ENCODE peak calls at places on chromosome 9, in nine cellular contexts. One of them, this sample, is unnamed.

GRCh38 chr9:124267271-124267807 is 9.6 kb downstream of the NEK6 start:
- DNase-seq in SK-N-MC: no peak
- DNase-seq in PC-3: peak; percentile 88
- DNase-seq in heart left ventricle: no peak
- DNase-seq in GM23248: peak; percentile 96
- DNase-seq in left ventricle myocardium inferior: no peak
- DNase-seq in endothelial cell of umbilical vein: peak; percentile 89
- DNase-seq in upper lobe of right lung: peak; percentile 94
- DNase-seq in HepG2: no peak
- DNase-seq in this sample: no peak

GRCh38 chr9:117046666-117047327 is 359.7 kb downstream of the TRIM32 start:
- DNase-seq in SK-N-MC: no peak
- DNase-seq in PC-3: no peak
- DNase-seq in heart left ventricle: no peak
- DNase-seq in GM23248: peak; percentile 12
- DNase-seq in left ventricle myocardium inferior: no peak
- DNase-seq in endothelial cell of umbilical vein: no peak
- DNase-seq in upper lobe of right lung: no peak
- DNase-seq in HepG2: no peak
- DNase-seq in this sample: no peak

GRCh38 chr9:135526089-135526729 is 5.0 kb downstream of the LCN1 start:
- DNase-seq in SK-N-MC: no peak
- DNase-seq in PC-3: no peak
- DNase-seq in heart left ventricle: no peak
- DNase-seq in GM23248: no peak
- DNase-seq in left ventricle myocardium inferior: no peak
- DNase-seq in endothelial cell of umbilical vein: no peak
- DNase-seq in upper lobe of right lung: peak; percentile 40
- DNase-seq in HepG2: no peak
- DNase-seq in this sample: no peak

GRCh38 chr9:22469928-22470544 is 23.4 kb downstream of the DMRTA1 start:
- DNase-seq in SK-N-MC: peak; percentile 16
- DNase-seq in PC-3: peak; percentile 86
- DNase-seq in heart left ventricle: no peak
- DNase-seq in GM23248: peak; percentile 61
- DNase-seq in left ventricle myocardium inferior: no peak
- DNase-seq in endothelial cell of umbilical vein: peak; percentile 58
- DNase-seq in upper lobe of right lung: no peak
- DNase-seq in HepG2: peak; percentile 24
- DNase-seq in this sample: no peak

GRCh38 chr9:9337129-9337528 is 1275.7 kb downstream of the PTPRD start:
- DNase-seq in SK-N-MC: no peak
- DNase-seq in PC-3: no peak
- DNase-seq in heart left ventricle: no peak
- DNase-seq in GM23248: no peak
- DNase-seq in left ventricle myocardium inferior: no peak
- DNase-seq in endothelial cell of umbilical vein: no peak
- DNase-seq in upper lobe of right lung: no peak
- DNase-seq in HepG2: no peak
- DNase-seq in this sample: no peak

GRCh38 chr9:3912260-3912659 is 386.5 kb upstream of the RFX3 start:
- DNase-seq in SK-N-MC: no peak
- DNase-seq in PC-3: no peak
- DNase-seq in heart left ventricle: no peak
- DNase-seq in GM23248: no peak
- DNase-seq in left ventricle myocardium inferior: no peak
- DNase-seq in endothelial cell of umbilical vein: no peak
- DNase-seq in upper lobe of right lung: no peak
- DNase-seq in HepG2: no peak
- DNase-seq in this sample: no peak

GRCh38 chr9:121619566-121619965 is 31.9 kb upstream of the DAB2IP start:
- DNase-seq in SK-N-MC: no peak
- DNase-seq in PC-3: no peak
- DNase-seq in heart left ventricle: no peak
- DNase-seq in GM23248: no peak
- DNase-seq in left ventricle myocardium inferior: no peak
- DNase-seq in endothelial cell of umbilical vein: no peak
- DNase-seq in upper lobe of right lung: no peak
- DNase-seq in HepG2: no peak
- DNase-seq in this sample: no peak

GRCh38 chr9:120386390-120387131 is 193.4 kb downstream of the CDK5RAP2 start:
- DNase-seq in SK-N-MC: no peak
- DNase-seq in PC-3: no peak
- DNase-seq in heart left ventricle: no peak
- DNase-seq in GM23248: no peak
- DNase-seq in left ventricle myocardium inferior: no peak
- DNase-seq in endothelial cell of umbilical vein: peak; percentile 68
- DNase-seq in upper lobe of right lung: no peak
- DNase-seq in HepG2: peak; percentile 89
- DNase-seq in this sample: no peak

GRCh38 chr9:91655664-91656063 is 232.0 kb upstream of the NFIL3 start:
- DNase-seq in SK-N-MC: no peak
- DNase-seq in PC-3: no peak
- DNase-seq in heart left ventricle: no peak
- DNase-seq in GM23248: no peak
- DNase-seq in left ventricle myocardium inferior: no peak
- DNase-seq in endothelial cell of umbilical vein: no peak
- DNase-seq in upper lobe of right lung: no peak
- DNase-seq in HepG2: no peak
- DNase-seq in this sample: no peak

GRCh38 chr9:121157939-121158338 is 43.7 kb downstream of the RAB14 start:
- DNase-seq in SK-N-MC: no peak
- DNase-seq in PC-3: no peak
- DNase-seq in heart left ventricle: no peak
- DNase-seq in GM23248: no peak
- DNase-seq in left ventricle myocardium inferior: no peak
- DNase-seq in endothelial cell of umbilical vein: no peak
- DNase-seq in upper lobe of right lung: no peak
- DNase-seq in HepG2: no peak
- DNase-seq in this sample: no peak

GRCh38 chr9:98173181-98173580 is 19.3 kb downstream of the CORO2A start:
- DNase-seq in SK-N-MC: no peak
- DNase-seq in PC-3: no peak
- DNase-seq in heart left ventricle: no peak
- DNase-seq in GM23248: no peak
- DNase-seq in left ventricle myocardium inferior: no peak
- DNase-seq in endothelial cell of umbilical vein: no peak
- DNase-seq in upper lobe of right lung: no peak
- DNase-seq in HepG2: no peak
- DNase-seq in this sample: no peak

GRCh38 chr9:136264046-136264802 is 18.6 kb upstream of the QSOX2 start:
- DNase-seq in SK-N-MC: no peak
- DNase-seq in PC-3: no peak
- DNase-seq in heart left ventricle: no peak
- DNase-seq in GM23248: no peak
- DNase-seq in left ventricle myocardium inferior: no peak
- DNase-seq in endothelial cell of umbilical vein: no peak
- DNase-seq in upper lobe of right lung: no peak
- DNase-seq in HepG2: no peak
- DNase-seq in this sample: no peak

GRCh38 chr9:119951090-119951489 is 581.9 kb upstream of the BRINP1 start:
- DNase-seq in SK-N-MC: peak; percentile 68
- DNase-seq in PC-3: no peak
- DNase-seq in heart left ventricle: no peak
- DNase-seq in GM23248: peak; percentile 84
- DNase-seq in left ventricle myocardium inferior: no peak
- DNase-seq in endothelial cell of umbilical vein: no peak
- DNase-seq in upper lobe of right lung: no peak
- DNase-seq in HepG2: no peak
- DNase-seq in this sample: no peak

GRCh38 chr9:34592895-34593601 is 3.5 kb upstream of the CNTFR start:
- DNase-seq in SK-N-MC: no peak
- DNase-seq in PC-3: peak; percentile 12
- DNase-seq in heart left ventricle: peak; percentile 71
- DNase-seq in GM23248: peak; percentile 35
- DNase-seq in left ventricle myocardium inferior: peak; percentile 81
- DNase-seq in endothelial cell of umbilical vein: no peak
- DNase-seq in upper lobe of right lung: peak; percentile 84
- DNase-seq in HepG2: no peak
- DNase-seq in this sample: peak; percentile 58

DNA sequence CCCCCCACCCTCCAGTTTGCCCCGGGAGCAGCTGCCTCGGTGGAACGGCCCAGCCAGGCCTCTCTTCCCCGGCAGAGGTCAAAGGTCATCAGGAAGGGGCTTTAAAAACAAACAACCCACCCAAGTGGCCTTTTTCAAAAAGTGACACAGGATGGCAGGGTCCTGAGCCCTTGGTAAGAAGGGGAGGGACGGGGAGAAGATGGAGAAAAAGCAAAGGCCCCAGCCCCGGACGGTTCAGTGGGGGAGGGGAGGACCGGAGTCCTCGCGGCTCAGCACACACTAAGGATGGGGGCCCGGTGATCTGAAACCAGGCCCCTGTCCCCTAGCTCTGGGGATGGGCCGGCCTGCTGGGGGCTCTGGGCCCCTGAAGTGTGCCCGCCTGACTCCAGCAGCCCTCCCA is 1.1 kb downstream of the PRRX2 start:
- DNase-seq in SK-N-MC: no peak
- DNase-seq in PC-3: no peak
- DNase-seq in heart left ventricle: no peak
- DNase-seq in GM23248: peak; percentile 48
- DNase-seq in left ventricle myocardium inferior: no peak
- DNase-seq in endothelial cell of umbilical vein: no peak
- DNase-seq in upper lobe of right lung: no peak
- DNase-seq in HepG2: no peak
- DNase-seq in this sample: no peak
- H3K4me3 ChIP-seq in SK-N-MC: peak overlapping the region; percentile 78
- H3K4me3 ChIP-seq in PC-3: no peak overlapping the region
- H3K4me3 ChIP-seq in heart left ventricle: peak overlapping the region; percentile 46
- H3K4me3 ChIP-seq in GM23248: peak overlapping the region; percentile 82
- H3K4me3 ChIP-seq in left ventricle myocardium inferior: peak overlapping the region; percentile 61
- H3K4me3 ChIP-seq in endothelial cell of umbilical vein: no peak overlapping the region
- H3K4me3 ChIP-seq in upper lobe of right lung: no peak overlapping the region
- H3K4me3 ChIP-seq in HepG2: no peak overlapping the region
- H3K4me3 ChIP-seq in this sample: peak overlapping the region; percentile 43

GRCh38 chr9:88766778-88767503 is 224.3 kb upstream of the S1PR3 start:
- DNase-seq in SK-N-MC: no peak
- DNase-seq in PC-3: peak; percentile 49
- DNase-seq in heart left ventricle: no peak
- DNase-seq in GM23248: peak; percentile 87
- DNase-seq in left ventricle myocardium inferior: no peak
- DNase-seq in endothelial cell of umbilical vein: no peak
- DNase-seq in upper lobe of right lung: no peak
- DNase-seq in HepG2: no peak
- DNase-seq in this sample: no peak
- H3K27ac ChIP-seq in SK-N-MC: no peak overlapping the region
- H3K27ac ChIP-seq in PC-3: peak overlapping the region; percentile 82
- H3K27ac ChIP-seq in heart left ventricle: no peak overlapping the region
- H3K27ac ChIP-seq in GM23248: peak overlapping the region; percentile 46
- H3K27ac ChIP-seq in left ventricle myocardium inferior: no peak overlapping the region
- H3K27ac ChIP-seq in endothelial cell of umbilical vein: no peak overlapping the region
- H3K27ac ChIP-seq in upper lobe of right lung: no peak overlapping the region
- H3K27ac ChIP-seq in HepG2: no peak overlapping the region
- H3K27ac ChIP-seq in this sample: no peak overlapping the region

GRCh38 chr9:94480205-94480604 is 74.7 kb upstream of the PCAT7 start:
- DNase-seq in SK-N-MC: no peak
- DNase-seq in PC-3: no peak
- DNase-seq in heart left ventricle: no peak
- DNase-seq in GM23248: no peak
- DNase-seq in left ventricle myocardium inferior: no peak
- DNase-seq in endothelial cell of umbilical vein: no peak
- DNase-seq in upper lobe of right lung: no peak
- DNase-seq in HepG2: no peak
- DNase-seq in this sample: no peak
- H3K4me3 ChIP-seq in SK-N-MC: no peak overlapping the region
- H3K4me3 ChIP-seq in PC-3: no peak overlapping the region
- H3K4me3 ChIP-seq in heart left ventricle: no peak overlapping the region
- H3K4me3 ChIP-seq in GM23248: no peak overlapping the region
- H3K4me3 ChIP-seq in left ventricle myocardium inferior: no peak overlapping the region
- H3K4me3 ChIP-seq in endothelial cell of umbilical vein: no peak overlapping the region
- H3K4me3 ChIP-seq in upper lobe of right lung: no peak overlapping the region
- H3K4me3 ChIP-seq in HepG2: no peak overlapping the region
- H3K4me3 ChIP-seq in this sample: no peak overlapping the region

GRCh38 chr9:37551888-37552287 is 24.3 kb downstream of the FBXO10 start:
- DNase-seq in SK-N-MC: no peak
- DNase-seq in PC-3: no peak
- DNase-seq in heart left ventricle: no peak
- DNase-seq in GM23248: no peak
- DNase-seq in left ventricle myocardium inferior: no peak
- DNase-seq in endothelial cell of umbilical vein: no peak
- DNase-seq in upper lobe of right lung: no peak
- DNase-seq in HepG2: no peak
- DNase-seq in this sample: no peak

GRCh38 chr9:37559125-37559524 is 17.1 kb downstream of the FBXO10 start:
- DNase-seq in SK-N-MC: no peak
- DNase-seq in PC-3: no peak
- DNase-seq in heart left ventricle: no peak
- DNase-seq in GM23248: no peak
- DNase-seq in left ventricle myocardium inferior: no peak
- DNase-seq in endothelial cell of umbilical vein: no peak
- DNase-seq in upper lobe of right lung: no peak
- DNase-seq in HepG2: no peak
- DNase-seq in this sample: no peak

GRCh38 chr9:37554318-37554717 is 21.9 kb downstream of the FBXO10 start:
- DNase-seq in SK-N-MC: no peak
- DNase-seq in PC-3: no peak
- DNase-seq in heart left ventricle: no peak
- DNase-seq in GM23248: no peak
- DNase-seq in left ventricle myocardium inferior: no peak
- DNase-seq in endothelial cell of umbilical vein: no peak
- DNase-seq in upper lobe of right lung: no peak
- DNase-seq in HepG2: no peak
- DNase-seq in this sample: no peak

GRCh38 chr9:37559855-37560592 is 16.2 kb downstream of the FBXO10 start:
- DNase-seq in SK-N-MC: no peak
- DNase-seq in PC-3: no peak
- DNase-seq in heart left ventricle: no peak
- DNase-seq in GM23248: no peak
- DNase-seq in left ventricle myocardium inferior: no peak
- DNase-seq in endothelial cell of umbilical vein: no peak
- DNase-seq in upper lobe of right lung: no peak
- DNase-seq in HepG2: no peak
- DNase-seq in this sample: no peak

GRCh38 chr9:37555786-37556185 is 20.4 kb downstream of the FBXO10 start:
- DNase-seq in SK-N-MC: no peak
- DNase-seq in PC-3: no peak
- DNase-seq in heart left ventricle: no peak
- DNase-seq in GM23248: peak; percentile 43
- DNase-seq in left ventricle myocardium inferior: no peak
- DNase-seq in endothelial cell of umbilical vein: no peak
- DNase-seq in upper lobe of right lung: no peak
- DNase-seq in HepG2: no peak
- DNase-seq in this sample: no peak
- H3K27ac ChIP-seq in SK-N-MC: no peak overlapping the region
- H3K27ac ChIP-seq in PC-3: no peak overlapping the region
- H3K27ac ChIP-seq in heart left ventricle: no peak overlapping the region
- H3K27ac ChIP-seq in GM23248: no peak overlapping the region
- H3K27ac ChIP-seq in left ventricle myocardium inferior: no peak overlapping the region
- H3K27ac ChIP-seq in endothelial cell of umbilical vein: no peak overlapping the region
- H3K27ac ChIP-seq in upper lobe of right lung: no peak overlapping the region
- H3K27ac ChIP-seq in HepG2: no peak overlapping the region
- H3K27ac ChIP-seq in this sample: no peak overlapping the region

GRCh38 chr9:86142973-86143372 is 43.6 kb upstream of the GOLM1 start:
- DNase-seq in SK-N-MC: no peak
- DNase-seq in PC-3: no peak
- DNase-seq in heart left ventricle: no peak
- DNase-seq in GM23248: no peak
- DNase-seq in left ventricle myocardium inferior: no peak
- DNase-seq in endothelial cell of umbilical vein: no peak
- DNase-seq in upper lobe of right lung: no peak
- DNase-seq in HepG2: no peak
- DNase-seq in this sample: no peak
- H3K4me3 ChIP-seq in SK-N-MC: no peak overlapping the region
- H3K4me3 ChIP-seq in PC-3: no peak overlapping the region
- H3K4me3 ChIP-seq in heart left ventricle: no peak overlapping the region
- H3K4me3 ChIP-seq in GM23248: no peak overlapping the region
- H3K4me3 ChIP-seq in left ventricle myocardium inferior: no peak overlapping the region
- H3K4me3 ChIP-seq in endothelial cell of umbilical vein: no peak overlapping the region
- H3K4me3 ChIP-seq in upper lobe of right lung: no peak overlapping the region
- H3K4me3 ChIP-seq in HepG2: no peak overlapping the region
- H3K4me3 ChIP-seq in this sample: no peak overlapping the region

This sample was measured in heart right ventricle.